ENCODE peak calls at places on chromosome 21, in six cellular contexts. O, V, G, M, D and E are unnamed samples.

GRCh38 chr21:39660191-39660590 is 47.5 kb downstream of the B3GALT5 start:
- DNase-seq in O (no peak), V (peak), G (no peak), M (peak), D (no peak), E (no peak)

GRCh38 chr21:40054403-40054802 is 187.2 kb downstream of the PCP4 start:
- DNase-seq in O (no peak), V (no peak), G (no peak), M (no peak), D (no peak), E (no peak)

GRCh38 chr21:41465176-41465781 is 39.2 kb downstream of the MX1 start:
- DNase-seq in O (no peak), V (no peak), G (no peak), M (no peak), D (no peak), E (no peak)

GRCh38 chr21:14543983-14544382 is 2.1 kb downstream of the SAMSN1 start:
- DNase-seq in O (no peak), V (no peak), G (no peak), M (no peak), D (no peak), E (no peak)

GRCh38 chr21:46180079-46180722 is 4.1 kb downstream of the SPATC1L start:
- DNase-seq in O (no peak), V (no peak), G (no peak), M (no peak), D (no peak), E (no peak)

GRCh38 chr21:40386301-40386911 is 460.6 kb downstream of the DSCAM start:
- DNase-seq in O (peak), V (no peak), G (no peak), M (no peak), D (peak), E (peak)

GRCh38 chr21:41767606-41768370 is 936 bp upstream of the RIPK4 start:
- DNase-seq in O (no peak), V (no peak), G (no peak), M (no peak), D (no peak), E (no peak)

GRCh38 chr21:36076878-36077658 is 7.2 kb downstream of the CBR1 start:
- DNase-seq in O (no peak), V (no peak), G (no peak), M (no peak), D (no peak), E (no peak)

GRCh38 chr21:20045197-20045596 is 953.0 kb upstream of the NCAM2 start:
- DNase-seq in O (no peak), V (no peak), G (no peak), M (no peak), D (no peak), E (no peak)

GRCh38 chr21:31305888-31306287 is 38.2 kb downstream of the TIAM1 start:
- DNase-seq in O (no peak), V (no peak), G (no peak), M (no peak), D (no peak), E (no peak)

GRCh38 chr21:34989337-34990151 is 59.6 kb downstream of the RUNX1 start:
- DNase-seq in O (no peak), V (no peak), G (no peak), M (no peak), D (no peak), E (no peak)

GRCh38 chr21:35377505-35378090 is 328.5 kb upstream of the RUNX1 start:
- DNase-seq in O (no peak), V (peak), G (no peak), M (no peak), D (no peak), E (no peak)

GRCh38 chr21:17802568-17802967 is 16.6 kb downstream of the C21orf91 start:
- DNase-seq in O (no peak), V (peak), G (no peak), M (peak), D (no peak), E (peak)

DNA sequence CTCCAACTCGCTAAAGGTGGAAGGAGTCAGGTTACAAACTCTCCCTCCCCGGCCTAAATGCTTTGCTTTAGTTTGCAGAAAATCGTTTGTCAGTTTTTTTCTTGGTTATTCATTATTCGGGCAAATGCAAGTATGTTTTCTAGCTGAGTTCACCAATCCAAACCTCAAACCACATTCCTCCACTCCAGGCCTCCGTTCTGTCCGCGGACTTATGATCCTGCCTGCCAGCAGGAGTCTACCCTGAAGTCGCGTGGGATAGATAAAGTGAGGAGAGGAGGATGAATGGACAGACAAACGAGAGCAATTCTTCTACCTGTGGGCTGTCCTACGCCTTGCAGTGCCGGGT is 1.3 kb downstream of the ADAMTS1 start:
- DNase-seq in O (no peak), V (peak), G (no peak), M (peak), D (no peak), E (peak)
- H3K27ac ChIP-seq in O (peak), V (peak), G (no peak), M (peak), D (no peak), E (peak)

GRCh38 chr21:44564099-44564498 is 5.5 kb upstream of the KRTAP10-3 start:
- DNase-seq in O (no peak), V (no peak), G (no peak), M (no peak), D (no peak), E (no peak)
- TF ChIP-seq CTCF in O (no peak), V (no peak), G (no peak), M (no peak), D (no peak), E (no peak)

GRCh38 chr21:38165466-38166213 is 91.2 kb upstream of the KCNJ15 start:
- DNase-seq in O (no peak), V (no peak), G (no peak), M (peak), D (no peak), E (no peak)
- H3K27ac ChIP-seq in O (no peak), V (no peak), G (no peak), M (no peak), D (no peak), E (no peak)

GRCh38 chr21:33377221-33377620 is 26.0 kb upstream of the IFNGR2 start:
- DNase-seq in O (no peak), V (no peak), G (no peak), M (no peak), D (no peak), E (no peak)

GRCh38 chr21:33374874-33375644 is 28.2 kb upstream of the IFNGR2 start:
- DNase-seq in O (no peak), V (no peak), G (no peak), M (no peak), D (no peak), E (no peak)

GRCh38 chr21:33373451-33373850 is 29.8 kb upstream of the IFNGR2 start:
- DNase-seq in O (no peak), V (no peak), G (no peak), M (no peak), D (no peak), E (no peak)

GRCh38 chr21:33372582-33372981 is 30.6 kb upstream of the IFNGR2 start:
- DNase-seq in O (no peak), V (no peak), G (no peak), M (no peak), D (no peak), E (no peak)

GRCh38 chr21:33374080-33374873 is 28.9 kb upstream of the IFNGR2 start:
- DNase-seq in O (peak), V (peak), G (peak), M (peak), D (peak), E (peak)
- TF ChIP-seq CTCF in O (peak), V (peak), G (peak), M (peak), D (peak), E (peak)

GRCh38 chr21:37176716-37177115 is 90.4 kb downstream of the VPS26C start:
- DNase-seq in O (no peak), V (peak), G (no peak), M (no peak), D (no peak), E (no peak)
- H3K27ac ChIP-seq in O (no peak), V (no peak), G (no peak), M (no peak), D (no peak), E (no peak)

GRCh38 chr21:22044431-22044830 is 1046.2 kb downstream of the NCAM2 start:
- DNase-seq in O (no peak), V (no peak), G (no peak), M (no peak), D (no peak), E (no peak)
- TF ChIP-seq CTCF in O (no peak), V (no peak), G (no peak), M (no peak), D (no peak), E (no peak)